ENCODE peak calls at places on chromosomes 12 and 14, in six cellular contexts. B, A, E, Y, R and I are unnamed samples.

GRCh38 chr12:28586481-28586880 is 396.2 kb downstream of the CCDC91 start:
- DNase-seq in B (no peak), A (no peak), E (no peak), Y (no peak), R (no peak), I (no peak)

GRCh38 chr14:59688224-59689170 is 111.9 kb upstream of the CCDC175 start:
- DNase-seq in B (peak; percentile 37), A (peak; percentile 68), E (peak; percentile 47), Y (no peak), R (no peak), I (no peak)

GRCh38 chr12:121203482-121203881 is 6.4 kb upstream of the P2RX4 start:
- DNase-seq in B (no peak), A (no peak), E (no peak), Y (no peak), R (no peak), I (no peak)

GRCh38 chr14:58887931-58888330 is 250.2 kb downstream of the DACT1 start:
- DNase-seq in B (no peak), A (no peak), E (no peak), Y (no peak), R (no peak), I (no peak)

GRCh38 chr12:65826513-65827171 is 2.4 kb downstream of the HMGA2 start:
- DNase-seq in B (no peak), A (peak; percentile 79), E (no peak), Y (no peak), R (no peak), I (peak; percentile 41)

GRCh38 chr14:36493761-36494160 is 26.3 kb downstream of the NKX2-1 start:
- DNase-seq in B (no peak), A (no peak), E (no peak), Y (no peak), R (no peak), I (no peak)

GRCh38 chr14:35944847-35945246 is 118.7 kb downstream of the BRMS1L start:
- DNase-seq in B (no peak), A (no peak), E (no peak), Y (no peak), R (no peak), I (no peak)

GRCh38 chr14:23366163-23366921 is 1.4 kb upstream of the EFS start:
- DNase-seq in B (no peak), A (no peak), E (peak; percentile 39), Y (peak; percentile 83), R (peak; percentile 16), I (no peak)

GRCh38 chr14:51242545-51243490 is 2.8 kb downstream of the TMX1 start:
- DNase-seq in B (no peak), A (no peak), E (no peak), Y (no peak), R (no peak), I (no peak)

GRCh38 chr12:92294676-92295440 is 149.2 kb upstream of the BTG1 start:
- DNase-seq in B (no peak), A (peak; percentile 21), E (no peak), Y (no peak), R (no peak), I (no peak)

GRCh38 chr12:46160081-46160980 is 108.5 kb downstream of the SLC38A1 start:
- DNase-seq in B (no peak), A (peak; percentile 90), E (no peak), Y (peak; percentile 42), R (peak; percentile 92), I (peak; percentile 10)

GRCh38 chr14:73227812-73228781 is 9.2 kb upstream of the PAPLN start:
- DNase-seq in B (no peak), A (peak; percentile 89), E (peak; percentile 67), Y (peak; percentile 79), R (peak; percentile 95), I (peak; percentile 44)

GRCh38 chr12:12206776-12207388 is 60.0 kb downstream of the LRP6 start:
- DNase-seq in B (no peak), A (no peak), E (no peak), Y (no peak), R (no peak), I (no peak)

GRCh38 chr12:117047810-117048584 is 51.2 kb downstream of the TESC start:
- DNase-seq in B (no peak), A (peak; percentile 9), E (no peak), Y (no peak), R (no peak), I (no peak)

DNA sequence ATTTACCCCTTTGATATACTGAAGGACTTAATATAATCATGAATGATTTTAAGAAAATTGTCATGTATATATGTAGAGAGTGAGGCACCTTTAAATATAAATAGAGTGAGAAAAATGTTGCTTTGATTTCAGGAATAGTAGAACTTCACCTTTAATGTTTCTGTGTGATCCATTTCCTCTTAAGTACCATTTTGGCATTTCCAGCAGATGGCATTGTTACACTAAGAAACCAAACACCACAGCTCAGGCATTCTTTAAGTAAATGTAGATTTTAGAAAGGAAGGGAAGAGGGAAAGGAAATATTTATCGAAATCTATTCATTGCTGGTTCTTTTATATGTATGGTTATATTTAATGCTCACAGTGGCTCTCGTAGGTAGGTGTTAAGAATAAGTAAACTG is 556.7 kb upstream of the FBXO33 start:
- DNase-seq in B (no peak), A (peak; percentile 2), E (no peak), Y (no peak), R (peak; percentile 29), I (no peak)
- TF ChIP-seq CTCF in B (peak; percentile 46), A (no peak), E (no peak), Y (peak; percentile 8), R (peak; percentile 53), I (no peak)

DNA sequence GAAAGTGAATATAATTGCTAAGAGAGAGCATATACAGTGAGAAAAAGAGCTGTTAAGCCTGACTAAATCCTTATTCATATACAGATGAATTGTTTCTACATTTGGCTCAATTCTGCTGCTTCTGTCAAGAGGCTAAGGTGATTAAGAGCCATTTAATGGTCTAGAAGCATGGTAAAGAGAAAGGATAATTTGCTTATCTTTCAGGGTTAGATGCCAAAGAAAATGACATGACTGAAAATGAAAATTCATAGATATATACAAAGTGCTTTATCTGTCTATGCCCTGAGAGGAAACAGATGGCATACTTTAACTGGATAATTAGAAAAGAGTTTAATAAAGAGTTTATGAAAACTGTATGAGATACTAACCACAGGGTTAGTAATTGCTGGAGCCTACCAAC is 834.9 kb downstream of the SLC6A15 start:
- DNase-seq in B (no peak), A (peak; percentile 64), E (no peak), Y (no peak), R (no peak), I (no peak)
- H3K4me3 ChIP-seq in B (no peak overlapping the region), A (no peak overlapping the region), E (no peak overlapping the region), Y (no peak overlapping the region), R (no peak overlapping the region), I (no peak overlapping the region)

GRCh38 chr14:37563189-37563588 is 31.9 kb downstream of the FOXA1 start:
- DNase-seq in B (no peak), A (no peak), E (no peak), Y (no peak), R (no peak), I (no peak)

GRCh38 chr14:37566811-37567371 is 28.2 kb downstream of the FOXA1 start:
- DNase-seq in B (no peak), A (peak; percentile 71), E (no peak), Y (no peak), R (no peak), I (no peak)

GRCh38 chr14:37571391-37571790 is 23.7 kb downstream of the FOXA1 start:
- DNase-seq in B (no peak), A (no peak), E (no peak), Y (no peak), R (no peak), I (no peak)

GRCh38 chr14:37569729-37570128 is 25.3 kb downstream of the FOXA1 start:
- DNase-seq in B (no peak), A (no peak), E (no peak), Y (no peak), R (no peak), I (no peak)

DNA sequence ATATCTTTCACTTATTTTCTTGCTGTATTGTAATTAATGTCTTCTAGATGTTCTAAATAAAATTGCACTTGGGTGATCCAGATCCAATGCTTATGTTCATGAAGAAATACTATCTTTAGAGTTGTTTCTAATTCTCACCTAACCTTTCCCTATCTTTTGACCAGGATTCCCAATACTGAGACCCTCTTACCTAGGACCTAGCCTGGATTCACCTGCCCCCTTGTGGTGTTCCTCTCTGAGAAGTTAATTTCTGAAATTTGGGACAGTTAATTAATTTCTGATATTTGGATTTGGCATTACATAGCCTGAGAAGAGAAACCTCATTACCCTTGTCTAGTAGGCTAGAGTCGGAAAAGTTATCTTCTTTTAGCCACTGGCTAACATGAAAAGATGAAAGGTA is 29.5 kb downstream of the FOXA1 start:
- DNase-seq in B (no peak), A (no peak), E (no peak), Y (no peak), R (no peak), I (no peak)
- TF ChIP-seq CTCF in B (no peak), A (peak; percentile 16), E (no peak), Y (no peak), R (peak; percentile 22), I (peak; percentile 17)

DNA sequence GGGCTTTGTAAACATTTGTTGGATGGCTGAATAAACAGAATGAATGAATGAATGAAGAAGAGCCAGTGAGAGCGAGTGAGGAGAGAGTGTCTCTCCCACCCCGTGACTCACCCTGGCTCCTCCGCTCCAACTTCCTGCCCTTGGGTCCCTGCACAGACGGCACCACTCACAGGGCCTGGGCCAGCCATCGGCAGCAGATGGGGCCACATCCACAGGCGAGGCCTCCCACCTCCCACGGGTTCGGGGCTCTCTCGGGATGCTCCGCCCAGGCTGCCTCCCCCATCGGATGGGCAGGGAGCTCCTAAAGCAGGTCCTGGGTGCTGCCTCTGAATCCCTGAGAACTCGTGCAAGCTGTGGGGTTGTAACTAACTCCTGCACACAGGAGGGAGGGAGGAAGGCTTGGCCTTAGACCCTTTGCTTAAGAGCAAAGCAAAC is 41.3 kb downstream of the CCNK start:
- DNase-seq in B (no peak), A (peak; percentile 49), E (peak; percentile 69), Y (peak; percentile 63), R (no peak), I (no peak)
- H3K4me3 ChIP-seq in B (no peak overlapping the region), A (no peak overlapping the region), E (no peak overlapping the region), Y (no peak overlapping the region), R (no peak overlapping the region), I (no peak overlapping the region)